ENCODE peak calls at places on chromosome 5, in eight cellular contexts. B is non-pigmented ciliary epithelial cell; U is stimulated activated CD4-positive, alpha-beta T cell treated with anti-CD3 and anti-CD28 coated beads, TNF-alpha, amount 100 ng/mL, for 4 hours; J is activated CD8-positive, alpha-beta memory T cell treated with anti-CD3 and anti-CD28 coated beads for 48 hours; O is T-cell; C is iPS-NIHi11; P is effector CD8-positive, alpha-beta T cell; T is HEK293T. Z is an unnamed sample.

GRCh38 chr5:103475629-103476240 is 86.9 kb downstream of the NUDT12 start:
- DNase-seq in B (no peak), U (no peak), J (no peak), O (no peak), C (peak; percentile 38), P (no peak), T (peak; percentile 22), Z (no peak)

GRCh38 chr5:106435185-106435584 is 1235.6 kb downstream of the EFNA5 start:
- DNase-seq in B (no peak), U (no peak), J (no peak), O (no peak), C (no peak), P (no peak), T (no peak), Z (no peak)

GRCh38 chr5:132591140-132591539 is 34.4 kb downstream of the RAD50 start:
- DNase-seq in B (no peak), U (no peak), J (no peak), O (no peak), C (no peak), P (no peak), T (no peak), Z (no peak)

GRCh38 chr5:108233617-108234016 is 148.3 kb downstream of the FBXL17 start:
- DNase-seq in B (no peak), U (no peak), J (no peak), O (no peak), C (no peak), P (no peak), T (no peak), Z (no peak)

GRCh38 chr5:51987679-51988209 is 604.5 kb downstream of the ISL1 start:
- DNase-seq in B (no peak), U (no peak), J (no peak), O (no peak), C (no peak), P (no peak), T (no peak), Z (no peak)

GRCh38 chr5:92980491-92980890 is 600.5 kb downstream of the NR2F1-AS1 start:
- DNase-seq in B (no peak), U (no peak), J (no peak), O (no peak), C (no peak), P (no peak), T (no peak), Z (no peak)

GRCh38 chr5:21806271-21806670 is 1046.9 kb downstream of the CDH12 start:
- DNase-seq in B (no peak), U (no peak), J (no peak), O (no peak), C (no peak), P (no peak), T (no peak), Z (no peak)

GRCh38 chr5:41270423-41271251 is 57.3 kb upstream of the C6 start:
- DNase-seq in B (peak; percentile 28), U (no peak), J (no peak), O (no peak), C (peak; percentile 31), P (no peak), T (peak; percentile 25), Z (no peak)

GRCh38 chr5:177194278-177194677 is 60.7 kb downstream of the NSD1 start:
- DNase-seq in B (peak; percentile 84), U (no peak), J (no peak), O (no peak), C (no peak), P (no peak), T (no peak), Z (no peak)

GRCh38 chr5:72330712-72331111 is 10.5 kb downstream of the PTCD2 start:
- DNase-seq in B (no peak), U (no peak), J (no peak), O (no peak), C (no peak), P (no peak), T (no peak), Z (no peak)

GRCh38 chr5:39019231-39019630 is 55.0 kb downstream of the RICTOR start:
- DNase-seq in B (no peak), U (no peak), J (no peak), O (no peak), C (no peak), P (no peak), T (no peak), Z (no peak)

GRCh38 chr5:113278976-113279375 is 155.8 kb downstream of the TSSK1B start:
- DNase-seq in B (no peak), U (no peak), J (no peak), O (no peak), C (no peak), P (no peak), T (no peak), Z (no peak)

Z was measured in activated T-helper 2 cell treated with anti-CD3 and anti-CD28 coated beads, Interferon-gamma antibody, Interleukin-2, Interleukin-4, amounts not matched to agents 10 μg/mL and 5 μg/mL and 100 μg/mL, durations not matched to agents 14 hours and 24 hours and 36 hours.